ENCODE peak calls at places on chromosomes 6 and 20, in five cellular contexts. U, A, P, J and R are unnamed samples. For H3K4me1, the result is how much of the 10 kb centered on the place peaks cover.

GRCh38 chr6:43456737-43457126 is 1.4 kb upstream of the DLK2 start:
- DNase-seq in U (no peak), P (no peak), A (no peak), J (no peak), R (no peak)

GRCh38 chr6:161432546-161432945 is 158.7 kb upstream of the AGPAT4 start:
- DNase-seq in A (no peak), P (no peak), J (no peak), U (no peak), R (no peak)

GRCh38 chr6:160160929-160161646 is 39.5 kb downstream of the SLC22A1 start:
- DNase-seq in P (no peak), U (no peak), J (no peak), A (no peak), R (no peak)

GRCh38 chr6:134678436-134678889 is 271.4 kb downstream of the ALDH8A1 start:
- DNase-seq in A (no peak), U (no peak), P (no peak), J (peak), R (no peak)

GRCh38 chr6:24313477-24314141 is 44.2 kb downstream of the DCDC2 start:
- DNase-seq in P (no peak), A (no peak), J (no peak), U (peak), R (no peak)

GRCh38 chr20:20491110-20491783 is 123.3 kb downstream of the INSM1 start:
- DNase-seq in A (no peak), U (no peak), J (no peak), P (no peak), R (no peak)

GRCh38 chr20:60272790-60273189 is 314.6 kb downstream of the CDH26 start:
- DNase-seq in A (no peak), P (no peak), U (no peak), J (no peak), R (no peak)

GRCh38 chr20:13884803-13885202 is 100.0 kb downstream of the NDUFAF5 start:
- DNase-seq in U (no peak), A (no peak), P (no peak), J (no peak), R (no peak)

GRCh38 chr6:124997196-124997875 is 35.1 kb downstream of the RNF217 start:
- DNase-seq in P (no peak), A (no peak), U (no peak), J (no peak), R (no peak)

GRCh38 chr6:132820629-132821381 is 6.4 kb downstream of the RPS12 start:
- DNase-seq in J (no peak), P (no peak), U (peak), A (no peak), R (no peak)

GRCh38 chr20:5719861-5720401 is 30.3 kb upstream of the SHLD1 start:
- DNase-seq in P (no peak), J (no peak), U (no peak), A (no peak), R (no peak)

GRCh38 chr6:47174502-47175023 is 132.4 kb upstream of the ADGRF1 start:
- DNase-seq in A (no peak), P (no peak), U (no peak), J (no peak), R (no peak)

GRCh38 chr20:34096699-34097420 is 15.2 kb downstream of the EIF2S2 start:
- DNase-seq in U (no peak), A (no peak), P (no peak), J (no peak), R (no peak)

GRCh38 chr6:26607434-26608230 is 10.9 kb downstream of the ABT1 start:
- DNase-seq in P (no peak), U (peak), J (no peak), A (peak), R (no peak)

GRCh38 chr6:11875325-11876109 is 96.9 kb upstream of the ADTRP start:
- DNase-seq in J (no peak), U (no peak), P (no peak), A (no peak), R (no peak)

GRCh38 chr6:29011276-29011734 is 6.2 kb upstream of the ZNF311 start:
- DNase-seq in J (no peak), U (peak), P (no peak), A (no peak), R (no peak)

GRCh38 chr20:61757-62156 is 25.7 kb upstream of the DEFB125 start:
- DNase-seq in J (no peak), P (no peak), A (no peak), U (no peak), R (no peak)

GRCh38 chr20:40173877-40174276 is 515.2 kb downstream of the MAFB start:
- DNase-seq in A (no peak), J (no peak), U (no peak), P (no peak), R (no peak)

GRCh38 chr6:120872262-120872578 is 462.1 kb downstream of the TBC1D32 start:
- DNase-seq in A (no peak), J (no peak), P (no peak), U (no peak), R (no peak)

GRCh38 chr20:17562804-17563305 is 7.0 kb upstream of the DSTN start:
- DNase-seq in U (no peak), P (peak), J (no peak), A (no peak), R (no peak)

GRCh38 chr20:26218301-26218700 is 521.6 kb upstream of the ZNF337 start:
- DNase-seq in J (no peak), A (no peak), P (no peak), U (no peak), R (no peak)

GRCh38 chr6:29626948-29627761 is 5.8 kb downstream of the GABBR1 start:
- DNase-seq in A (no peak), U (no peak), P (no peak), J (no peak), R (no peak)

DNA sequence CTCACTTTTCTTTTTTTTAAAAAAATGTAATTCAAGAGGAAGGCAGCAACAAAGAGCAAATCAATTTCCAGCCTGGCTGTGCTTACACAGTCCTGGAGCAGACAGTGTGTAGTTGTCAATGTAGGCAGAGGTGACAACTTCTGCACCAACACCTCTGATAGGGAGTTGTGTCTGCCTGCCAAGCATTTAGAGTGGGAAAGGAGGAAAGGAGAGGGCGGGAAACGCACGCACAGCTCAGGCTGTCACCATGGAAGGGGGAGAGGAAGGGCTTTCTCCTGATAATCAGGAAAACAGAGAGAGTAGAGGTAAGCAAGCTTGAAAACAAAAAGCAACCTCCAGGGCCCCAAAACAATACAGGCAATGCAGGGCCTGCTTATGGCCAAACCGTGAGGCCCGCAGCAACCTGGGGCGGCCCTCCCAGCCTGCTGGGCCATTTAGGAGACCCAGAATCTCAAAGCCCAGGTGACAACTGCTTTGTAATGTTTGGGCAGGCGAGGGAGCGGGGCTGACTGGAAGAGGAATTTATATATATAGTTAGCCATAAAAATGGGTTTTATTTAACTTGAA is 41.5 kb upstream of the GFOD1 start:
- DNase-seq in A (no peak), U (peak), J (no peak), P (no peak), R (no peak)
- H3K27ac ChIP-seq in A (no peak), U (no peak), J (peak), P (no peak), R (peak)

GRCh38 chr6:15305909-15306308 is 60.0 kb downstream of the JARID2 start:
- DNase-seq in P (no peak), A (no peak), J (no peak), U (no peak), R (no peak)
- TF ChIP-seq CTCF in P (no peak), A (no peak), J (no peak), U (no peak), R (no peak)

DNA sequence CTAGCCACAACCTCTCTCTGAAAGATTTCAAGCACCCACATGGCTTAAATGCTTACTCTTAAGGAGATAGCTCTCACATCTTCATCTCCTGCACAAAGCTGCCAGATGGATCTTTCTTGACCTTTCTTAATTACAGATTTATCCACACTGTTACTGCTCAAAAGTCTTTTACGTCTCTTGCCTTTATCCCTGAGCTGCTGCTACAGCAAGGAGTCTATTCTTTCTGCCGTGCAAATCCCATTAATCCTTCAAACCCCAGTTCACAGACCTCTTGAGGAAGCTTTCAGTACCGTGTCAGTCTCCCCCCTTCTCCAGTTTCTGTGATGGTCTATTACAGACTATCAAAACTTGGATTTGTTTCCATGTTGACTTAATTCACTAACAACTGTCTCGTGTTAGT is 54.6 kb downstream of the B4GALT5 start:
- DNase-seq in U (no peak), P (no peak), A (no peak), J (no peak), R (no peak)
- H3K4me1 ChIP-seq in U (under half), P (half or more), A (under half), J (half or more), R (half or more)

DNA sequence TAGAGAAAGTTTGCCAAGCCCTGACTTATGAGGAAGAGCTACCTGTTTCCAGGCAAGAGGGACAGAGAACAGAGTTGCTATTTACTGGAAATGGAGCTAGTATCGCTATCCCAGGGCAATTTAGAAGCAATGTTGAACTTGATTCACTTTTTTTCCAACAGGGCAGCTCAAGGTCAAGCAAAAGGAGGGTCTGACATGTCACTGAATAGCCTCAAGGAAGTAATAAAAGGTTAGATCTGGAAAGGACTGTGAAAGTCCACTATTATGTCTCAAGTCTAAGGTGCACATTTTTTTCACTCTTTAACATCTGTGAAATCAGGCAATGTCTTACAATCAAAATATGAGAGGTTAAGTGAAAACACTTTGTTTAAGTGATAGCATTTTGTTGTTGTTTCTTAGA is 84.4 kb downstream of the CLIC5 start:
- DNase-seq in J (no peak), U (no peak), A (no peak), P (no peak), R (no peak)
- H3K27ac ChIP-seq in J (peak), U (no peak), A (no peak), P (no peak), R (peak)

DNA sequence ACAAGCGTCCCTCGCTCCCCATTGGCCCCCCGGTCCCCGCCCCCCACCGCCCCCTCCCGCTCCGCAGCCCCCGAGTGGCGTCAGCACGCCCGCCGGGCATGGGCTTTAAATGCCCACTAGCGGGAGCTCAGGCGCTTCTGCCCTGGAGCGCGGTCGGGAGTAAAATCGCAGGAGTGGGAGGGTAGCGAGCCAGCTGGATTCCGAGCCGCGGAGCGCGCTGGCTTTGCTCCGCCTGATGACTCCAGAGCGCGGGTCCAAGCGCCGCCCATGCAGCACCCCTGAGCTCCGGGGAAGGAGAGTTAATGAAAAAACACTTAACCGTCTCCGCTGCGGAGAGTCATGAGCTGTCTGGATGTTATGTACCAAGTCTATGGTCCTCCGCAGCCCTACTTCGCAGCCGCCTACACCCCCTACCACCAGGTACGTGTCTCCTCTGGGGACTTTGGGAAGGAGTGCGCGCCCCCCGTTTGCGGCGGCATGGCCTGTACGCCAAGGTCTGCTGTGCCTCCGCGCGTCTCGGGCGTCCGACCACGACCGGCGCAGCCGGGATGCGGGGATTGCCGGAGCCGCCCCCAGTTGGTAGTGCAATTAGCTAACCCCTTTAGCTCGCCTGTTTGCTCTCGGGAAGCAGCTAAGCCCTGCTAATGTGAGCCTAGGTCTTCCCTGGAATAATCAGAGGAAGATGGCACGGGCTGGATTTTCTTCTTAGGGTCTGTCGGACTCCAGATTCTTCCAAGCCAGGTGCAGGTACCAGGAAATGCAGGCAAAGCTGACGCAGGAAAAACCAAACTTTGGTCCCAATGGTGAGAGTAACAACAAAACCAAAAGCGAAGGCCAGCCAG is at the start of gene VGLL2:
- DNase-seq in J (peak), P (peak), A (no peak), U (peak), R (peak)
- TF ChIP-seq CTCF in J (peak), P (no peak), A (no peak), U (no peak), R (no peak)